ENCODE peak calls at places on chromosomes 6 and 20, in seven cellular contexts. F is anterior cingulate cortex; O is COR-L47; A is stimulated activated CD4-positive, alpha-beta T cell treated with anti-CD3 and anti-CD28 coated beads, Interleukin-1b, Interleukin-23, amount 100 ng/mL, for 48 hours; M is NT2/D1; C is left cardiac atrium; I is activated naive CD8-positive, alpha-beta T cell treated with anti-CD3 and anti-CD28 coated beads for 36 hours. Q is an unnamed sample.

GRCh38 chr6:41785689-41786450 is 1.6 kb upstream of the TOMM6 start:
- DNase-seq in F (peak), O (peak), A (no peak), M (no peak), C (peak), I (peak), Q (peak)

GRCh38 chr6:128704601-128705000 is 178.3 kb upstream of the LAMA2 start:
- DNase-seq in F (no peak), O (no peak), A (no peak), M (no peak), C (no peak), I (no peak), Q (no peak)

GRCh38 chr6:77089776-77090175 is 373.5 kb downstream of the HTR1B start:
- DNase-seq in F (no peak), O (no peak), A (no peak), M (no peak), C (no peak), I (no peak), Q (no peak)

GRCh38 chr6:36139431-36139830 is 9.1 kb downstream of the MAPK13 start:
- DNase-seq in F (no peak), O (peak), A (no peak), M (no peak), C (no peak), I (peak), Q (no peak)

GRCh38 chr6:142380626-142381025 is 78.8 kb downstream of the ADGRG6 start:
- DNase-seq in F (no peak), O (no peak), A (no peak), M (no peak), C (peak), I (no peak), Q (no peak)

GRCh38 chr20:25220810-25221591 is 25.5 kb downstream of the ENTPD6 start:
- DNase-seq in F (no peak), O (peak), A (no peak), M (no peak), C (peak), I (no peak), Q (no peak)

GRCh38 chr6:148193063-148193680 is 149.5 kb upstream of the SASH1 start:
- DNase-seq in F (no peak), O (no peak), A (no peak), M (no peak), C (no peak), I (no peak), Q (no peak)

GRCh38 chr6:139250296-139251274 is 41.2 kb downstream of the TXLNB start:
- DNase-seq in F (no peak), O (no peak), A (peak), M (peak), C (peak), I (peak), Q (peak)

GRCh38 chr6:128659878-128660622 is 139.7 kb upstream of the PTPRK start:
- DNase-seq in F (no peak), O (no peak), A (no peak), M (no peak), C (no peak), I (no peak), Q (no peak)

GRCh38 chr20:59525500-59526241 is 78.7 kb upstream of the PHACTR3 start:
- DNase-seq in F (peak), O (peak), A (peak), M (peak), C (peak), I (peak), Q (peak)

GRCh38 chr6:130771741-130772140 is 55.5 kb upstream of the SMLR1 start:
- DNase-seq in F (no peak), O (no peak), A (no peak), M (no peak), C (no peak), I (no peak), Q (no peak)

GRCh38 chr6:26327450-26328264 is 37.3 kb upstream of the BTN3A2 start:
- DNase-seq in F (no peak), O (peak), A (peak), M (no peak), C (no peak), I (peak), Q (peak)

GRCh38 chr6:52063584-52064400 is 23.6 kb downstream of the PKHD1 start:
- DNase-seq in F (no peak), O (no peak), A (peak), M (peak), C (peak), I (peak), Q (peak)

GRCh38 chr6:106648651-106649308 is 19.4 kb downstream of the QRSL1 start:
- DNase-seq in F (no peak), O (no peak), A (no peak), M (no peak), C (no peak), I (no peak), Q (peak)

GRCh38 chr6:132344811-132345210 is 56.5 kb downstream of the MOXD1 start:
- DNase-seq in F (no peak), O (no peak), A (no peak), M (no peak), C (no peak), I (no peak), Q (no peak)

GRCh38 chr6:4656106-4656505 is 120.1 kb upstream of the CDYL start:
- DNase-seq in F (no peak), O (no peak), A (no peak), M (no peak), C (no peak), I (no peak), Q (no peak)

GRCh38 chr20:14616003-14616402 is 278.6 kb upstream of the FLRT3 start:
- DNase-seq in F (no peak), O (no peak), A (no peak), M (no peak), C (no peak), I (no peak), Q (no peak)

GRCh38 chr20:37914672-37915433 is 11.9 kb downstream of the VSTM2L start:
- DNase-seq in F (no peak), O (peak), A (no peak), M (peak), C (no peak), I (peak), Q (no peak)

GRCh38 chr6:107600936-107601335 is 111.0 kb downstream of the SOBP start:
- DNase-seq in F (no peak), O (no peak), A (no peak), M (no peak), C (peak), I (no peak), Q (no peak)

GRCh38 chr6:119390276-119390793 is 40.8 kb upstream of the MAN1A1 start:
- DNase-seq in F (no peak), O (no peak), A (no peak), M (no peak), C (no peak), I (no peak), Q (no peak)

GRCh38 chr6:6704423-6705060 is 116.0 kb downstream of the LY86 start:
- DNase-seq in F (no peak), O (no peak), A (no peak), M (no peak), C (no peak), I (no peak), Q (no peak)

GRCh38 chr6:36130672-36131516 is 581 bp downstream of the MAPK13 start:
- DNase-seq in F (no peak), O (peak), A (peak), M (no peak), C (no peak), I (peak), Q (peak)

GRCh38 chr6:20706293-20707165 is 172.3 kb downstream of the CDKAL1 start:
- DNase-seq in F (no peak), O (peak), A (no peak), M (no peak), C (no peak), I (no peak), Q (no peak)

GRCh38 chr6:76453270-76453669 is 380.8 kb upstream of the IMPG1 start:
- DNase-seq in F (no peak), O (no peak), A (no peak), M (no peak), C (no peak), I (no peak), Q (no peak)

GRCh38 chr20:18727032-18727508 is 86.5 kb upstream of the SCP2D1 start:
- DNase-seq in F (no peak), O (peak), A (no peak), M (no peak), C (no peak), I (no peak), Q (no peak)

Q was measured in stimulated activated naive B cell treated with anti-CD40 and anti-IgM and Interleukin-4, amounts not matched to agents 10 μg/mL and 1 μg/mL and 100 μg/mL, for 72 hours.